ENCODE peak calls at places on chromosomes 4 and X, in nine cellular contexts. One of them, this sample, is unnamed.

GRCh38 chr4:54386270-54386669 is 157.2 kb downstream of the PDGFRA start:
- DNase-seq in HFFc6: no peak
- DNase-seq in T-helper 1 cell: no peak
- DNase-seq in neural crest cell: no peak
- DNase-seq in choroid plexus epithelial cell: no peak
- DNase-seq in Daoy: no peak
- DNase-seq in NCI-H774: no peak
- DNase-seq in HTR-8/SVneo: no peak
- DNase-seq in PC-3: no peak
- DNase-seq in this sample: no peak

GRCh38 chr4:25213327-25213979 is 20.4 kb upstream of the PI4K2B start:
- DNase-seq in T-helper 1 cell: no peak
- DNase-seq in HFFc6: no peak
- DNase-seq in Daoy: no peak
- DNase-seq in NCI-H774: no peak
- DNase-seq in HTR-8/SVneo: no peak
- DNase-seq in choroid plexus epithelial cell: no peak
- DNase-seq in PC-3: no peak
- DNase-seq in neural crest cell: no peak
- DNase-seq in this sample: no peak

GRCh38 chr4:94961420-94961819 is 203.7 kb downstream of the BMPR1B start:
- DNase-seq in neural crest cell: no peak
- DNase-seq in Daoy: no peak
- DNase-seq in HFFc6: no peak
- DNase-seq in choroid plexus epithelial cell: peak; percentile 27
- DNase-seq in HTR-8/SVneo: no peak
- DNase-seq in PC-3: no peak
- DNase-seq in NCI-H774: no peak
- DNase-seq in T-helper 1 cell: no peak
- DNase-seq in this sample: no peak

GRCh38 chr4:4362991-4363697 is 23.8 kb upstream of the NSG1 start:
- DNase-seq in Daoy: peak; percentile 24
- DNase-seq in NCI-H774: no peak
- DNase-seq in PC-3: no peak
- DNase-seq in HTR-8/SVneo: no peak
- DNase-seq in HFFc6: no peak
- DNase-seq in choroid plexus epithelial cell: no peak
- DNase-seq in neural crest cell: no peak
- DNase-seq in T-helper 1 cell: no peak
- DNase-seq in this sample: no peak

GRCh38 chr4:145870155-145871020 is 68.2 kb downstream of the ZNF827 start:
- DNase-seq in PC-3: no peak
- DNase-seq in HTR-8/SVneo: no peak
- DNase-seq in neural crest cell: no peak
- DNase-seq in choroid plexus epithelial cell: no peak
- DNase-seq in T-helper 1 cell: no peak
- DNase-seq in NCI-H774: no peak
- DNase-seq in HFFc6: no peak
- DNase-seq in Daoy: no peak
- DNase-seq in this sample: no peak

GRCh38 chr4:185716008-185716976 is 95.7 kb downstream of the SORBS2 start:
- DNase-seq in HFFc6: no peak
- DNase-seq in Daoy: no peak
- DNase-seq in choroid plexus epithelial cell: no peak
- DNase-seq in PC-3: no peak
- DNase-seq in T-helper 1 cell: no peak
- DNase-seq in HTR-8/SVneo: no peak
- DNase-seq in NCI-H774: peak; percentile 66
- DNase-seq in neural crest cell: no peak
- DNase-seq in this sample: no peak

GRCh38 chrX:12974217-12974796 is 603 bp upstream of the TMSB4X start:
- DNase-seq in neural crest cell: peak; percentile 38
- DNase-seq in T-helper 1 cell: peak; percentile 32
- DNase-seq in HTR-8/SVneo: no peak
- DNase-seq in Daoy: peak; percentile 74
- DNase-seq in PC-3: peak; percentile 57
- DNase-seq in NCI-H774: no peak
- DNase-seq in HFFc6: peak; percentile 48
- DNase-seq in choroid plexus epithelial cell: peak; percentile 61
- DNase-seq in this sample: no peak

GRCh38 chr4:74535471-74535870 is 90.5 kb downstream of the AREG start:
- DNase-seq in choroid plexus epithelial cell: no peak
- DNase-seq in PC-3: no peak
- DNase-seq in NCI-H774: no peak
- DNase-seq in HTR-8/SVneo: no peak
- DNase-seq in T-helper 1 cell: no peak
- DNase-seq in HFFc6: no peak
- DNase-seq in neural crest cell: no peak
- DNase-seq in Daoy: no peak
- DNase-seq in this sample: no peak

GRCh38 chr4:35541146-35541887 is 703.0 kb downstream of the ARAP2 start:
- DNase-seq in PC-3: no peak
- DNase-seq in T-helper 1 cell: no peak
- DNase-seq in Daoy: no peak
- DNase-seq in NCI-H774: no peak
- DNase-seq in HTR-8/SVneo: no peak
- DNase-seq in neural crest cell: no peak
- DNase-seq in HFFc6: no peak
- DNase-seq in choroid plexus epithelial cell: no peak
- DNase-seq in this sample: no peak

GRCh38 chrX:122816288-122816687 is 367.8 kb upstream of the GRIA3 start:
- DNase-seq in neural crest cell: no peak
- DNase-seq in choroid plexus epithelial cell: no peak
- DNase-seq in T-helper 1 cell: no peak
- DNase-seq in PC-3: no peak
- DNase-seq in HFFc6: no peak
- DNase-seq in Daoy: no peak
- DNase-seq in HTR-8/SVneo: no peak
- DNase-seq in NCI-H774: no peak
- DNase-seq in this sample: no peak

GRCh38 chr4:40940317-40940720 is 190.6 kb downstream of the NSUN7 start:
- DNase-seq in T-helper 1 cell: no peak
- DNase-seq in Daoy: no peak
- DNase-seq in NCI-H774: no peak
- DNase-seq in PC-3: no peak
- DNase-seq in HFFc6: no peak
- DNase-seq in HTR-8/SVneo: no peak
- DNase-seq in neural crest cell: no peak
- DNase-seq in choroid plexus epithelial cell: no peak
- DNase-seq in this sample: no peak

GRCh38 chr4:127967141-127967775 is 2.1 kb downstream of the ABHD18 start:
- DNase-seq in HTR-8/SVneo: no peak
- DNase-seq in T-helper 1 cell: no peak
- DNase-seq in HFFc6: no peak
- DNase-seq in NCI-H774: no peak
- DNase-seq in PC-3: no peak
- DNase-seq in neural crest cell: no peak
- DNase-seq in Daoy: no peak
- DNase-seq in choroid plexus epithelial cell: peak; percentile 30
- DNase-seq in this sample: no peak

GRCh38 chr4:176534566-176534965 is 214.8 kb downstream of the SPCS3 start:
- DNase-seq in T-helper 1 cell: no peak
- DNase-seq in HFFc6: peak; percentile 79
- DNase-seq in PC-3: peak; percentile 66
- DNase-seq in choroid plexus epithelial cell: peak; percentile 90
- DNase-seq in neural crest cell: no peak
- DNase-seq in Daoy: peak; percentile 25
- DNase-seq in NCI-H774: no peak
- DNase-seq in HTR-8/SVneo: peak; percentile 23
- DNase-seq in this sample: no peak

GRCh38 chrX:150035531-150035930 is 97.2 kb upstream of the EOLA2 start:
- DNase-seq in choroid plexus epithelial cell: no peak
- DNase-seq in PC-3: peak; percentile 64
- DNase-seq in NCI-H774: no peak
- DNase-seq in T-helper 1 cell: no peak
- DNase-seq in HFFc6: peak; percentile 40
- DNase-seq in HTR-8/SVneo: no peak
- DNase-seq in Daoy: peak; percentile 7
- DNase-seq in neural crest cell: no peak
- DNase-seq in this sample: no peak

GRCh38 chrX:130186645-130187044 is 14.9 kb downstream of the RAB33A start:
- DNase-seq in NCI-H774: no peak
- DNase-seq in PC-3: no peak
- DNase-seq in T-helper 1 cell: no peak
- DNase-seq in HTR-8/SVneo: no peak
- DNase-seq in neural crest cell: no peak
- DNase-seq in Daoy: no peak
- DNase-seq in HFFc6: no peak
- DNase-seq in choroid plexus epithelial cell: no peak
- DNase-seq in this sample: no peak

GRCh38 chrX:24231169-24231568 is 81.6 kb downstream of the ZFX start:
- DNase-seq in PC-3: peak; percentile 63
- DNase-seq in choroid plexus epithelial cell: peak; percentile 88
- DNase-seq in HTR-8/SVneo: peak; percentile 90
- DNase-seq in Daoy: peak; percentile 35
- DNase-seq in HFFc6: peak; percentile 58
- DNase-seq in neural crest cell: no peak
- DNase-seq in NCI-H774: no peak
- DNase-seq in T-helper 1 cell: no peak
- DNase-seq in this sample: no peak

GRCh38 chrX:44922980-44923379 is 50.0 kb downstream of the KDM6A start:
- DNase-seq in T-helper 1 cell: no peak
- DNase-seq in neural crest cell: no peak
- DNase-seq in Daoy: no peak
- DNase-seq in PC-3: no peak
- DNase-seq in HTR-8/SVneo: no peak
- DNase-seq in choroid plexus epithelial cell: no peak
- DNase-seq in HFFc6: no peak
- DNase-seq in NCI-H774: no peak
- DNase-seq in this sample: no peak

GRCh38 chr4:41561241-41561640 is 23.3 kb downstream of the LIMCH1 start:
- DNase-seq in choroid plexus epithelial cell: no peak
- DNase-seq in Daoy: no peak
- DNase-seq in PC-3: no peak
- DNase-seq in neural crest cell: no peak
- DNase-seq in HTR-8/SVneo: no peak
- DNase-seq in HFFc6: no peak
- DNase-seq in T-helper 1 cell: no peak
- DNase-seq in NCI-H774: no peak
- DNase-seq in this sample: no peak

GRCh38 chr4:172707622-172708021 is 461.0 kb upstream of the GALNT7 start:
- DNase-seq in HTR-8/SVneo: no peak
- DNase-seq in Daoy: no peak
- DNase-seq in NCI-H774: peak; percentile 14
- DNase-seq in HFFc6: no peak
- DNase-seq in choroid plexus epithelial cell: no peak
- DNase-seq in PC-3: no peak
- DNase-seq in neural crest cell: no peak
- DNase-seq in T-helper 1 cell: no peak
- DNase-seq in this sample: no peak

GRCh38 chr4:26140150-26140898 is 180.5 kb upstream of the RBPJ start:
- DNase-seq in T-helper 1 cell: no peak
- DNase-seq in HFFc6: peak; percentile 90
- DNase-seq in Daoy: peak; percentile 46
- DNase-seq in NCI-H774: no peak
- DNase-seq in PC-3: no peak
- DNase-seq in choroid plexus epithelial cell: peak; percentile 57
- DNase-seq in neural crest cell: no peak
- DNase-seq in HTR-8/SVneo: peak; percentile 35
- DNase-seq in this sample: no peak

GRCh38 chr4:85474818-85475630 is at the start of gene ARHGAP24:
- DNase-seq in HFFc6: peak; percentile 95
- DNase-seq in PC-3: peak; percentile 88
- DNase-seq in Daoy: peak; percentile 85
- DNase-seq in neural crest cell: peak; percentile 63
- DNase-seq in NCI-H774: peak; percentile 62
- DNase-seq in HTR-8/SVneo: peak; percentile 56
- DNase-seq in T-helper 1 cell: no peak
- DNase-seq in choroid plexus epithelial cell: peak; percentile 99
- DNase-seq in this sample: no peak

GRCh38 chrX:10582945-10583344 is 37.4 kb downstream of the MID1 start:
- DNase-seq in neural crest cell: no peak
- DNase-seq in HFFc6: peak; percentile 40
- DNase-seq in T-helper 1 cell: no peak
- DNase-seq in choroid plexus epithelial cell: peak; percentile 60
- DNase-seq in Daoy: no peak
- DNase-seq in NCI-H774: no peak
- DNase-seq in PC-3: peak; percentile 42
- DNase-seq in HTR-8/SVneo: no peak
- DNase-seq in this sample: no peak

GRCh38 chr4:19224820-19225219 is 1026.9 kb upstream of the SLIT2 start:
- DNase-seq in choroid plexus epithelial cell: peak; percentile 56
- DNase-seq in PC-3: peak; percentile 66
- DNase-seq in NCI-H774: no peak
- DNase-seq in HTR-8/SVneo: no peak
- DNase-seq in T-helper 1 cell: no peak
- DNase-seq in neural crest cell: no peak
- DNase-seq in Daoy: no peak
- DNase-seq in HFFc6: peak; percentile 34
- DNase-seq in this sample: no peak

GRCh38 chrX:40262641-40263560 is 165.1 kb upstream of the BCOR start:
- DNase-seq in Daoy: peak; percentile 50
- DNase-seq in HFFc6: peak; percentile 42
- DNase-seq in neural crest cell: no peak
- DNase-seq in PC-3: peak; percentile 37
- DNase-seq in T-helper 1 cell: no peak
- DNase-seq in NCI-H774: no peak
- DNase-seq in choroid plexus epithelial cell: peak; percentile 51
- DNase-seq in HTR-8/SVneo: peak; percentile 61
- DNase-seq in this sample: no peak

GRCh38 chr4:122810669-122811068 is 16.0 kb upstream of the FGF2 start:
- DNase-seq in Daoy: no peak
- DNase-seq in T-helper 1 cell: no peak
- DNase-seq in neural crest cell: no peak
- DNase-seq in PC-3: no peak
- DNase-seq in NCI-H774: no peak
- DNase-seq in choroid plexus epithelial cell: no peak
- DNase-seq in HFFc6: no peak
- DNase-seq in HTR-8/SVneo: no peak
- DNase-seq in this sample: no peak

GRCh38 chr4:124936427-124936826 is 223.9 kb upstream of the ANKRD50 start:
- DNase-seq in choroid plexus epithelial cell: peak; percentile 79
- DNase-seq in T-helper 1 cell: no peak
- DNase-seq in Daoy: no peak
- DNase-seq in HTR-8/SVneo: no peak
- DNase-seq in PC-3: no peak
- DNase-seq in neural crest cell: no peak
- DNase-seq in NCI-H774: peak; percentile 38
- DNase-seq in HFFc6: no peak
- DNase-seq in this sample: no peak

GRCh38 chr4:75107703-75108612 is 175.0 kb downstream of the PARM1 start:
- DNase-seq in NCI-H774: no peak
- DNase-seq in neural crest cell: no peak
- DNase-seq in choroid plexus epithelial cell: no peak
- DNase-seq in HTR-8/SVneo: no peak
- DNase-seq in T-helper 1 cell: no peak
- DNase-seq in PC-3: peak; percentile 34
- DNase-seq in Daoy: no peak
- DNase-seq in HFFc6: no peak
- DNase-seq in this sample: no peak

GRCh38 chrX:21438792-21439191 is 64.6 kb downstream of the CNKSR2 start:
- DNase-seq in HTR-8/SVneo: no peak
- DNase-seq in Daoy: no peak
- DNase-seq in neural crest cell: no peak
- DNase-seq in NCI-H774: no peak
- DNase-seq in HFFc6: no peak
- DNase-seq in choroid plexus epithelial cell: no peak
- DNase-seq in PC-3: no peak
- DNase-seq in T-helper 1 cell: no peak
- DNase-seq in this sample: no peak

GRCh38 chrX:39886282-39886681 is 211.5 kb downstream of the BCOR start:
- DNase-seq in neural crest cell: no peak
- DNase-seq in PC-3: no peak
- DNase-seq in HTR-8/SVneo: no peak
- DNase-seq in Daoy: no peak
- DNase-seq in NCI-H774: no peak
- DNase-seq in T-helper 1 cell: no peak
- DNase-seq in choroid plexus epithelial cell: no peak
- DNase-seq in HFFc6: no peak
- DNase-seq in this sample: no peak

GRCh38 chr4:113482325-113482724 is 279.2 kb downstream of the CAMK2D start:
- DNase-seq in HFFc6: no peak
- DNase-seq in HTR-8/SVneo: no peak
- DNase-seq in T-helper 1 cell: no peak
- DNase-seq in choroid plexus epithelial cell: no peak
- DNase-seq in Daoy: no peak
- DNase-seq in NCI-H774: no peak
- DNase-seq in neural crest cell: no peak
- DNase-seq in PC-3: no peak
- DNase-seq in this sample: no peak

GRCh38 chr4:13483142-13484044 is 747 bp downstream of the RAB28 start:
- DNase-seq in T-helper 1 cell: peak; percentile 2
- DNase-seq in HFFc6: peak; percentile 79
- DNase-seq in HTR-8/SVneo: peak; percentile 35
- DNase-seq in choroid plexus epithelial cell: peak; percentile 73
- DNase-seq in PC-3: peak; percentile 32
- DNase-seq in neural crest cell: peak; percentile 4
- DNase-seq in Daoy: peak; percentile 56
- DNase-seq in NCI-H774: peak; percentile 32
- DNase-seq in this sample: peak; percentile 4

This sample was measured in activated T-helper 9 cell treated with anti-CD3 and anti-CD28 coated beads, Interleukin-2, amount 50 U/mL, for 16 hours.